ENCODE peak calls at places on chromosome 2, in five cellular contexts. One of them, this sample, is unnamed.

GRCh38 chr2:121949271-121949670 is 193.8 kb downstream of the TSN start:
- DNase-seq in fibroblast of lung: no peak
- DNase-seq in astrocyte of the spinal cord: no peak
- DNase-seq in Peyer's patch: no peak
- DNase-seq in HL-60: no peak
- DNase-seq in this sample: no peak

GRCh38 chr2:118661184-118661583 is 186.3 kb downstream of the EN1 start:
- DNase-seq in fibroblast of lung: no peak
- DNase-seq in astrocyte of the spinal cord: no peak
- DNase-seq in Peyer's patch: no peak
- DNase-seq in HL-60: no peak
- DNase-seq in this sample: no peak

GRCh38 chr2:70768585-70769085 is 635 bp upstream of the ADD2 start:
- DNase-seq in fibroblast of lung: no peak
- DNase-seq in astrocyte of the spinal cord: no peak
- DNase-seq in Peyer's patch: no peak
- DNase-seq in HL-60: no peak
- DNase-seq in this sample: no peak

GRCh38 chr2:67234443-67234842 is 162.7 kb upstream of the ETAA1 start:
- DNase-seq in fibroblast of lung: peak
- DNase-seq in astrocyte of the spinal cord: peak
- DNase-seq in Peyer's patch: no peak
- DNase-seq in HL-60: no peak
- DNase-seq in this sample: no peak

GRCh38 chr2:65340898-65341681 is 91.3 kb downstream of the SPRED2 start:
- DNase-seq in fibroblast of lung: no peak
- DNase-seq in astrocyte of the spinal cord: no peak
- DNase-seq in Peyer's patch: no peak
- DNase-seq in HL-60: no peak
- DNase-seq in this sample: no peak

GRCh38 chr2:26325851-26326250 is 20.1 kb upstream of the SELENOI start:
- DNase-seq in fibroblast of lung: peak
- DNase-seq in astrocyte of the spinal cord: peak
- DNase-seq in Peyer's patch: no peak
- DNase-seq in HL-60: no peak
- DNase-seq in this sample: no peak

GRCh38 chr2:197174539-197175094 is 136.0 kb downstream of the ANKRD44 start:
- DNase-seq in fibroblast of lung: peak
- DNase-seq in astrocyte of the spinal cord: peak
- DNase-seq in Peyer's patch: no peak
- DNase-seq in HL-60: no peak
- DNase-seq in this sample: no peak

GRCh38 chr2:237262838-237263771 is 150.9 kb downstream of the COL6A3 start:
- DNase-seq in fibroblast of lung: peak
- DNase-seq in astrocyte of the spinal cord: peak
- DNase-seq in Peyer's patch: no peak
- DNase-seq in HL-60: peak
- DNase-seq in this sample: no peak

GRCh38 chr2:20168727-20169696 is 55.9 kb downstream of the SDC1 start:
- DNase-seq in fibroblast of lung: no peak
- DNase-seq in astrocyte of the spinal cord: no peak
- DNase-seq in Peyer's patch: no peak
- DNase-seq in HL-60: no peak
- DNase-seq in this sample: no peak

GRCh38 chr2:20212459-20212870 is 12.5 kb downstream of the SDC1 start:
- DNase-seq in fibroblast of lung: peak
- DNase-seq in astrocyte of the spinal cord: peak
- DNase-seq in Peyer's patch: no peak
- DNase-seq in HL-60: no peak
- DNase-seq in this sample: no peak

GRCh38 chr2:32423536-32423935 is 66.7 kb downstream of the BIRC6 start:
- DNase-seq in fibroblast of lung: no peak
- DNase-seq in astrocyte of the spinal cord: no peak
- DNase-seq in Peyer's patch: no peak
- DNase-seq in HL-60: no peak
- DNase-seq in this sample: no peak

GRCh38 chr2:160375037-160375436 is 118.6 kb downstream of the RBMS1 start:
- DNase-seq in fibroblast of lung: peak
- DNase-seq in astrocyte of the spinal cord: peak
- DNase-seq in Peyer's patch: no peak
- DNase-seq in HL-60: no peak
- DNase-seq in this sample: no peak

DNA sequence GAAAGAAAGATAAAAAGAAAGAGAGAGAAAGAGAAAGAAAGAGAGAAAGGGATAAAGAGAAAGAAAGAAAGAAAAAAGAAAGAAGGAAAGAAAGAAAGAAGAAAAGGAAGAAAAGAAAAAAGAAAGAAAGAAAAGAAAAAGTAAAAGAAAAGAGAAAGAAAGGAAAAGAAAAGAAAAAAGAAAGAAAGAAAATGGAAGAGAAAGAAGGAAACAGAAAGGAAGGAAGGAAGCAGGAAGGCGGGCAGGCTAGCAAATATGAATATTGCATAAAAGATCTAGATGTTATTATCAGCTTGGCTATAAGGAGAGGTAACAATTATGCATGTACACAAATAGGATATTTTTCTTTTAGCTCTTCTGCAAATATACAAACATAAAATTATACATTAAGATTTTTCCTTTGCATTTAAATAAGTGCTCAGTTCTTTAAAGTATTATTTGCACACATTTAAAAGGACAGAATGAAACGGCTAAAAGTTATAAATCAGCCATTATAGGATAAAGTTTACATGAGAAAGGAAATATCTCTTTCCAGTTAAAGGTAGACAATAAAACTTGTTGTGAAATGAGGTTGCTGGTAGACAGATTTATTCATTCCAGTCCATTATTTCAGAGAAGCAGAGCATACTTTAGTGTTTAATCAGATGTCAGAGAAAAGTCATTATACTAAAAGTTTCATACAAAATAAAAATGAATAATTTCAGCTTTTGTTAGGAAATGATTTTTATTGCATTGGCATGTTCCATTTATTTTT is 511.4 kb downstream of the KCNJ3 start:
- DNase-seq in fibroblast of lung: no peak
- DNase-seq in astrocyte of the spinal cord: no peak
- DNase-seq in Peyer's patch: no peak
- DNase-seq in HL-60: no peak
- DNase-seq in this sample: no peak
- TF ChIP-seq CTCF in fibroblast of lung: no peak
- TF ChIP-seq CTCF in astrocyte of the spinal cord: no peak
- TF ChIP-seq CTCF in Peyer's patch: no peak
- TF ChIP-seq CTCF in HL-60: no peak
- TF ChIP-seq CTCF in this sample: no peak

GRCh38 chr2:199471443-199472057 is 13.8 kb upstream of the SATB2 start:
- DNase-seq in fibroblast of lung: peak
- DNase-seq in astrocyte of the spinal cord: peak
- DNase-seq in Peyer's patch: no peak
- DNase-seq in HL-60: peak
- DNase-seq in this sample: no peak
- H3K4me3 ChIP-seq in fibroblast of lung: peak
- H3K4me3 ChIP-seq in astrocyte of the spinal cord: peak
- H3K4me3 ChIP-seq in Peyer's patch: peak
- H3K4me3 ChIP-seq in HL-60: no peak
- H3K4me3 ChIP-seq in this sample: peak

DNA sequence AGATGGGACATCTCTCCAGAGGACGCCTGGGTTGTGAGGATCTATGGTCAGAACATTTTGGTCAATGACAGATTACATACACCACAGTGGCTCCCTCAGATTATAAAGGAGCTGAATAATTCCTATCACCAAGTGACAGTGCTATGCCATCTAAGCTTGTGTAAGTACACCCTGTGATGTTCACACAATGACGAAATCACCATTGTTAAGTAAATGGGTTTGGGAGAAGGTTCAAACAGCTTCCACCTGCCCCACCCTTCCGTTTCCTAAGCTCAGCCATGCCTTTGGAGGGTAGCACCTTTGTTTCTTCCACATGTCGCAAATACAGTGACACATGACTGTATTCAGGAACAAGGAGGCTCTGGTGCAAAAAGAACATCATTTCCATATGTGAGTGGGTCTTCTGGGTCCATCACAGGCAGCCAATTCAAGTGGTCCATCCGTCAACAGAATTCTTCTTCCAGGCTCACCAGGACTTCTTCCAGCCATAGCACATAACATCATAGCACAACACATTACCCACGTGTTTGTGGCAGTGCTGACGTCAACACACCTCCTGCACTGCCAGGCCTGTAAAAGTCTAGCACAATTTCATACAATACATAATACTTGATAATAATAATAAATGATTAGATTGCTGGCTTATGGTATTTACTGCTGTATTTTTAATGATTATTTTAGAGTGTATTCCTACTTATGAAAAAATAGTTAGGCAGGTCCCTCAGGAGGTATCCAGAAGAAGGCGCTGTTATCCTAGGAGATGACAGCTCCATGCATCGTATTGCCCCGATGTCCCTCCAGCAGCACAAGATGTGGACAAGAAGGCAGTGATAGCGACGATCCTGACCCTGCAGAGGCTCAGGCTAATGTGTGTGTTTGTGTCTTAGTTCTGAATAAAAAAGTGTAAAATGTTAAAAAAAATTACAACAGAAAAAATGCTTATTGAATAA is 264.8 kb downstream of the ANAPC1 start:
- DNase-seq in fibroblast of lung: peak
- DNase-seq in astrocyte of the spinal cord: no peak
- DNase-seq in Peyer's patch: no peak
- DNase-seq in HL-60: peak
- DNase-seq in this sample: no peak
- TF ChIP-seq CTCF in fibroblast of lung: no peak
- TF ChIP-seq CTCF in astrocyte of the spinal cord: peak
- TF ChIP-seq CTCF in Peyer's patch: no peak
- TF ChIP-seq CTCF in HL-60: no peak
- TF ChIP-seq CTCF in this sample: peak

GRCh38 chr2:111704246-111704645 is 179.7 kb downstream of the ANAPC1 start:
- DNase-seq in fibroblast of lung: peak
- DNase-seq in astrocyte of the spinal cord: peak
- DNase-seq in Peyer's patch: no peak
- DNase-seq in HL-60: no peak
- DNase-seq in this sample: peak

GRCh38 chr2:111705206-111705605 is 178.8 kb downstream of the ANAPC1 start:
- DNase-seq in fibroblast of lung: no peak
- DNase-seq in astrocyte of the spinal cord: no peak
- DNase-seq in Peyer's patch: peak
- DNase-seq in HL-60: no peak
- DNase-seq in this sample: no peak

GRCh38 chr2:111706481-111707001 is 177.5 kb downstream of the ANAPC1 start:
- DNase-seq in fibroblast of lung: no peak
- DNase-seq in astrocyte of the spinal cord: no peak
- DNase-seq in Peyer's patch: no peak
- DNase-seq in HL-60: no peak
- DNase-seq in this sample: no peak

GRCh38 chr2:111707700-111708099 is 176.3 kb downstream of the ANAPC1 start:
- DNase-seq in fibroblast of lung: no peak
- DNase-seq in astrocyte of the spinal cord: no peak
- DNase-seq in Peyer's patch: no peak
- DNase-seq in HL-60: no peak
- DNase-seq in this sample: no peak

GRCh38 chr2:111705711-111706323 is 178.2 kb downstream of the ANAPC1 start:
- DNase-seq in fibroblast of lung: peak
- DNase-seq in astrocyte of the spinal cord: peak
- DNase-seq in Peyer's patch: peak
- DNase-seq in HL-60: peak
- DNase-seq in this sample: peak
- H3K4me3 ChIP-seq in fibroblast of lung: no peak
- H3K4me3 ChIP-seq in astrocyte of the spinal cord: no peak
- H3K4me3 ChIP-seq in Peyer's patch: no peak
- H3K4me3 ChIP-seq in HL-60: no peak
- H3K4me3 ChIP-seq in this sample: no peak

DNA sequence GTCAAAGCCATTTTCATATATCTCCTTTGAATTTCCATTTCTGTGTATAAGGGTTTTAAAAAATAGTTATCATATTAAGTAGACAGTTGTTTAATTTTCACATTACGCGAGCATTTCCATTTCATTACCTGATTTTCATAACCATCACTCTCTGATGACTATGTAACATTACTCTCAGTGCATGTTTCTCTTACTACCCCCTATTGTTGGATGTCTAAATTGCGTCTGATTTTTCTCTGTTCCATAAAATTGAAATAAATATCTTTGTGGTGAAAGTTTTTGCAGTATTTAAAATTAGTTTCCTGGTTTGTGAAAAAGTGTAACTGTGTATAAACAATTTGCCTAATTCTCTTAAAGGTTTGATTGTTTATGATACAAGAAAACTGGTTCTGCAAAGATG is 123.8 kb downstream of the MYO1B start:
- DNase-seq in fibroblast of lung: no peak
- DNase-seq in astrocyte of the spinal cord: no peak
- DNase-seq in Peyer's patch: no peak
- DNase-seq in HL-60: no peak
- DNase-seq in this sample: no peak
- TF ChIP-seq CTCF in fibroblast of lung: no peak
- TF ChIP-seq CTCF in astrocyte of the spinal cord: peak
- TF ChIP-seq CTCF in Peyer's patch: no peak
- TF ChIP-seq CTCF in HL-60: no peak
- TF ChIP-seq CTCF in this sample: peak

GRCh38 chr2:31337860-31338259 is 76.7 kb downstream of the XDH start:
- DNase-seq in fibroblast of lung: peak
- DNase-seq in astrocyte of the spinal cord: peak
- DNase-seq in Peyer's patch: no peak
- DNase-seq in HL-60: no peak
- DNase-seq in this sample: peak
- H3K4me3 ChIP-seq in fibroblast of lung: no peak
- H3K4me3 ChIP-seq in astrocyte of the spinal cord: no peak
- H3K4me3 ChIP-seq in Peyer's patch: no peak
- H3K4me3 ChIP-seq in HL-60: no peak
- H3K4me3 ChIP-seq in this sample: no peak

GRCh38 chr2:98637401-98638144 is 29.2 kb downstream of the UNC50 start:
- DNase-seq in fibroblast of lung: no peak
- DNase-seq in astrocyte of the spinal cord: no peak
- DNase-seq in Peyer's patch: peak
- DNase-seq in HL-60: no peak
- DNase-seq in this sample: no peak

GRCh38 chr2:98632351-98632750 is 24.0 kb downstream of the UNC50 start:
- DNase-seq in fibroblast of lung: no peak
- DNase-seq in astrocyte of the spinal cord: no peak
- DNase-seq in Peyer's patch: no peak
- DNase-seq in HL-60: no peak
- DNase-seq in this sample: no peak

DNA sequence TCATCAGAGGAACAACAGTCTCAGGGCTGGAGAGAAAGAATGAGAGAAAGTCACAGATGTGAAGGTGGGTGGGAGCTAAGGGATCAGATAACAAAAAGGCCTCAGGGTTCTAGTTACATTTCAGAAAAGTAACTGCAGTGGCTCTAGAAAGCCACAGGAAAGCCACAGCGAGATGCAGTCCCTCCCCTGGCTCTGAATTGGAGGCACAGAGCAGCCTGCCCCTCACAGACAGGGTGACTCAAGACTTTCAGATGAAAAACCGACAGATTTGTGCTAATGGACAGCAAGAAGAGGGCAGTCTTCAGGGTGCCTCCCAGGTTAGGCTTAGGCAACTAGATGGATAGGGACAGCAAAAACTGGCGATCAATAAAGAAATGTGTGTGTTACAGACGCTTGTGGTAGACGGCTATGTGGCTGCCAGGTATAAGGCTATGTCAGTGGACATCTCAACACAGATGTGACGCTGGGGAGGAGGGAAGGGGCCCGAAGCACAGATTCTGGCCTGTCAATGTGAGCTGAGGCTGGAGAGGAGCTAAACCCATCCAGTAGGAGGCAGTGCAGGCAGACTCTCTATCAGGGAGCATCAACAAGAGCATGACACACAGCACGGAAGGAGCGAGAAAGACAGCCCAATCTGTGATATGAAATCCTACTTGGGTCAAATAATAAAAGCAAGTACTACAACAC is 26.2 kb downstream of the UNC50 start:
- DNase-seq in fibroblast of lung: peak
- DNase-seq in astrocyte of the spinal cord: no peak
- DNase-seq in Peyer's patch: no peak
- DNase-seq in HL-60: no peak
- DNase-seq in this sample: no peak
- TF ChIP-seq CTCF in fibroblast of lung: no peak
- TF ChIP-seq CTCF in astrocyte of the spinal cord: peak
- TF ChIP-seq CTCF in Peyer's patch: no peak
- TF ChIP-seq CTCF in HL-60: no peak
- TF ChIP-seq CTCF in this sample: peak

GRCh38 chr2:63047534-63048281 is 2.9 kb upstream of the OTX1 start:
- DNase-seq in fibroblast of lung: no peak
- DNase-seq in astrocyte of the spinal cord: no peak
- DNase-seq in Peyer's patch: no peak
- DNase-seq in HL-60: no peak
- DNase-seq in this sample: no peak
- H3K4me3 ChIP-seq in fibroblast of lung: no peak
- H3K4me3 ChIP-seq in astrocyte of the spinal cord: no peak
- H3K4me3 ChIP-seq in Peyer's patch: no peak
- H3K4me3 ChIP-seq in HL-60: no peak
- H3K4me3 ChIP-seq in this sample: peak

This sample was measured in retinal pigment epithelial cell.